ENCODE peak calls at places on chromosomes 6 and 20, in five cellular contexts. One of them, this sample, is unnamed.

GRCh38 chr6:134525190-134525868 is 207.4 kb upstream of the SGK1 start:
- DNase-seq in heart left ventricle: no peak
- DNase-seq in dorsolateral prefrontal cortex: no peak
- DNase-seq in mucosa of descending colon: no peak
- DNase-seq in RWPE1: no peak
- DNase-seq in this sample: no peak

GRCh38 chr6:128327890-128328289 is 192.5 kb downstream of the PTPRK start:
- DNase-seq in heart left ventricle: no peak
- DNase-seq in dorsolateral prefrontal cortex: no peak
- DNase-seq in mucosa of descending colon: peak
- DNase-seq in RWPE1: no peak
- DNase-seq in this sample: peak

GRCh38 chr20:41047975-41048305 is 19.3 kb downstream of the TOP1 start:
- DNase-seq in heart left ventricle: no peak
- DNase-seq in dorsolateral prefrontal cortex: no peak
- DNase-seq in mucosa of descending colon: no peak
- DNase-seq in RWPE1: peak
- DNase-seq in this sample: no peak

GRCh38 chr6:28742668-28743270 is 181.0 kb downstream of the TRIM27 start:
- DNase-seq in heart left ventricle: no peak
- DNase-seq in dorsolateral prefrontal cortex: no peak
- DNase-seq in mucosa of descending colon: no peak
- DNase-seq in RWPE1: peak
- DNase-seq in this sample: no peak

GRCh38 chr6:111871725-111872520 is 1.3 kb downstream of the FYN start:
- DNase-seq in heart left ventricle: peak
- DNase-seq in dorsolateral prefrontal cortex: peak
- DNase-seq in mucosa of descending colon: peak
- DNase-seq in RWPE1: no peak
- DNase-seq in this sample: peak

GRCh38 chr6:148857817-148858390 is 111.1 kb downstream of the UST start:
- DNase-seq in heart left ventricle: no peak
- DNase-seq in dorsolateral prefrontal cortex: no peak
- DNase-seq in mucosa of descending colon: no peak
- DNase-seq in RWPE1: peak
- DNase-seq in this sample: no peak

GRCh38 chr6:109082178-109082577 is 12.5 kb downstream of the SESN1 start:
- DNase-seq in heart left ventricle: no peak
- DNase-seq in dorsolateral prefrontal cortex: no peak
- DNase-seq in mucosa of descending colon: no peak
- DNase-seq in RWPE1: no peak
- DNase-seq in this sample: no peak

GRCh38 chr6:154245542-154245941 is 111.1 kb downstream of the IPCEF1 start:
- DNase-seq in heart left ventricle: no peak
- DNase-seq in dorsolateral prefrontal cortex: no peak
- DNase-seq in mucosa of descending colon: no peak
- DNase-seq in RWPE1: no peak
- DNase-seq in this sample: no peak

GRCh38 chr20:60249436-60249835 is 291.2 kb downstream of the CDH26 start:
- DNase-seq in heart left ventricle: no peak
- DNase-seq in dorsolateral prefrontal cortex: no peak
- DNase-seq in mucosa of descending colon: no peak
- DNase-seq in RWPE1: peak
- DNase-seq in this sample: peak

GRCh38 chr6:3176562-3177355 is 19.4 kb upstream of the TUBB2A start:
- DNase-seq in heart left ventricle: no peak
- DNase-seq in dorsolateral prefrontal cortex: peak
- DNase-seq in mucosa of descending colon: no peak
- DNase-seq in RWPE1: peak
- DNase-seq in this sample: no peak

GRCh38 chr20:6074145-6074561 is 20.3 kb upstream of the LRRN4 start:
- DNase-seq in heart left ventricle: no peak
- DNase-seq in dorsolateral prefrontal cortex: no peak
- DNase-seq in mucosa of descending colon: no peak
- DNase-seq in RWPE1: no peak
- DNase-seq in this sample: no peak

GRCh38 chr20:32762754-32763201 is 593 bp downstream of the DNMT3B start:
- DNase-seq in heart left ventricle: peak
- DNase-seq in dorsolateral prefrontal cortex: no peak
- DNase-seq in mucosa of descending colon: no peak
- DNase-seq in RWPE1: no peak
- DNase-seq in this sample: peak

GRCh38 chr6:2688416-2689064 is 62.2 kb downstream of the MYLK4 start:
- DNase-seq in heart left ventricle: no peak
- DNase-seq in dorsolateral prefrontal cortex: no peak
- DNase-seq in mucosa of descending colon: no peak
- DNase-seq in RWPE1: peak
- DNase-seq in this sample: peak

GRCh38 chr20:22384978-22385377 is 199.4 kb downstream of the FOXA2 start:
- DNase-seq in heart left ventricle: no peak
- DNase-seq in dorsolateral prefrontal cortex: no peak
- DNase-seq in mucosa of descending colon: no peak
- DNase-seq in RWPE1: no peak
- DNase-seq in this sample: no peak

GRCh38 chr20:49612127-49612738 is 44.3 kb upstream of the PTGIS start:
- DNase-seq in heart left ventricle: peak
- DNase-seq in dorsolateral prefrontal cortex: peak
- DNase-seq in mucosa of descending colon: peak
- DNase-seq in RWPE1: no peak
- DNase-seq in this sample: peak

GRCh38 chr20:38272961-38273360 is 12.4 kb upstream of the KIAA1755 start:
- DNase-seq in heart left ventricle: peak
- DNase-seq in dorsolateral prefrontal cortex: no peak
- DNase-seq in mucosa of descending colon: no peak
- DNase-seq in RWPE1: no peak
- DNase-seq in this sample: no peak

GRCh38 chr6:111228094-111228493 is 140.8 kb downstream of the SLC16A10 start:
- DNase-seq in heart left ventricle: no peak
- DNase-seq in dorsolateral prefrontal cortex: no peak
- DNase-seq in mucosa of descending colon: no peak
- DNase-seq in RWPE1: peak
- DNase-seq in this sample: no peak

GRCh38 chr6:3725145-3726015 is 26.1 kb downstream of the PXDC1 start:
- DNase-seq in heart left ventricle: no peak
- DNase-seq in dorsolateral prefrontal cortex: no peak
- DNase-seq in mucosa of descending colon: no peak
- DNase-seq in RWPE1: no peak
- DNase-seq in this sample: no peak

GRCh38 chr6:43454290-43455033 is 886 bp downstream of the DLK2 start:
- DNase-seq in heart left ventricle: peak
- DNase-seq in dorsolateral prefrontal cortex: peak
- DNase-seq in mucosa of descending colon: peak
- DNase-seq in RWPE1: peak
- DNase-seq in this sample: peak

GRCh38 chr6:74755748-74756147 is 450.1 kb downstream of the COL12A1 start:
- DNase-seq in heart left ventricle: no peak
- DNase-seq in dorsolateral prefrontal cortex: no peak
- DNase-seq in mucosa of descending colon: no peak
- DNase-seq in RWPE1: no peak
- DNase-seq in this sample: no peak

GRCh38 chr6:149852180-149852579 is 12.0 kb downstream of the LRP11 start:
- DNase-seq in heart left ventricle: no peak
- DNase-seq in dorsolateral prefrontal cortex: no peak
- DNase-seq in mucosa of descending colon: no peak
- DNase-seq in RWPE1: no peak
- DNase-seq in this sample: peak

GRCh38 chr6:151306269-151306783 is 66.6 kb downstream of the AKAP12 start:
- DNase-seq in heart left ventricle: no peak
- DNase-seq in dorsolateral prefrontal cortex: no peak
- DNase-seq in mucosa of descending colon: no peak
- DNase-seq in RWPE1: no peak
- DNase-seq in this sample: no peak

GRCh38 chr6:107603029-107603428 is 113.1 kb downstream of the SOBP start:
- DNase-seq in heart left ventricle: no peak
- DNase-seq in dorsolateral prefrontal cortex: no peak
- DNase-seq in mucosa of descending colon: no peak
- DNase-seq in RWPE1: no peak
- DNase-seq in this sample: no peak

GRCh38 chr6:27630727-27631613 is 158.1 kb upstream of the ZNF184 start:
- DNase-seq in heart left ventricle: no peak
- DNase-seq in dorsolateral prefrontal cortex: peak
- DNase-seq in mucosa of descending colon: no peak
- DNase-seq in RWPE1: peak
- DNase-seq in this sample: peak

GRCh38 chr6:56538851-56539250 is 103.8 kb downstream of the DST start:
- DNase-seq in heart left ventricle: no peak
- DNase-seq in dorsolateral prefrontal cortex: no peak
- DNase-seq in mucosa of descending colon: no peak
- DNase-seq in RWPE1: no peak
- DNase-seq in this sample: no peak

GRCh38 chr6:124389127-124389526 is 573.1 kb upstream of the RNF217 start:
- DNase-seq in heart left ventricle: no peak
- DNase-seq in dorsolateral prefrontal cortex: no peak
- DNase-seq in mucosa of descending colon: no peak
- DNase-seq in RWPE1: no peak
- DNase-seq in this sample: no peak
- TF ChIP-seq CTCF in heart left ventricle: no peak
- TF ChIP-seq CTCF in dorsolateral prefrontal cortex: no peak
- TF ChIP-seq CTCF in mucosa of descending colon: no peak
- TF ChIP-seq CTCF in RWPE1: no peak
- TF ChIP-seq CTCF in this sample: no peak

GRCh38 chr6:169047345-169047744 is 206.3 kb downstream of the THBS2 start:
- DNase-seq in heart left ventricle: no peak
- DNase-seq in dorsolateral prefrontal cortex: no peak
- DNase-seq in mucosa of descending colon: no peak
- DNase-seq in RWPE1: no peak
- DNase-seq in this sample: no peak

GRCh38 chr6:169046021-169046420 is 207.6 kb downstream of the THBS2 start:
- DNase-seq in heart left ventricle: no peak
- DNase-seq in dorsolateral prefrontal cortex: no peak
- DNase-seq in mucosa of descending colon: no peak
- DNase-seq in RWPE1: no peak
- DNase-seq in this sample: no peak

GRCh38 chr6:169045486-169045885 is 208.2 kb downstream of the THBS2 start:
- DNase-seq in heart left ventricle: no peak
- DNase-seq in dorsolateral prefrontal cortex: no peak
- DNase-seq in mucosa of descending colon: no peak
- DNase-seq in RWPE1: no peak
- DNase-seq in this sample: no peak

GRCh38 chr6:169048185-169048584 is 205.5 kb downstream of the THBS2 start:
- DNase-seq in heart left ventricle: no peak
- DNase-seq in dorsolateral prefrontal cortex: no peak
- DNase-seq in mucosa of descending colon: no peak
- DNase-seq in RWPE1: no peak
- DNase-seq in this sample: no peak

DNA sequence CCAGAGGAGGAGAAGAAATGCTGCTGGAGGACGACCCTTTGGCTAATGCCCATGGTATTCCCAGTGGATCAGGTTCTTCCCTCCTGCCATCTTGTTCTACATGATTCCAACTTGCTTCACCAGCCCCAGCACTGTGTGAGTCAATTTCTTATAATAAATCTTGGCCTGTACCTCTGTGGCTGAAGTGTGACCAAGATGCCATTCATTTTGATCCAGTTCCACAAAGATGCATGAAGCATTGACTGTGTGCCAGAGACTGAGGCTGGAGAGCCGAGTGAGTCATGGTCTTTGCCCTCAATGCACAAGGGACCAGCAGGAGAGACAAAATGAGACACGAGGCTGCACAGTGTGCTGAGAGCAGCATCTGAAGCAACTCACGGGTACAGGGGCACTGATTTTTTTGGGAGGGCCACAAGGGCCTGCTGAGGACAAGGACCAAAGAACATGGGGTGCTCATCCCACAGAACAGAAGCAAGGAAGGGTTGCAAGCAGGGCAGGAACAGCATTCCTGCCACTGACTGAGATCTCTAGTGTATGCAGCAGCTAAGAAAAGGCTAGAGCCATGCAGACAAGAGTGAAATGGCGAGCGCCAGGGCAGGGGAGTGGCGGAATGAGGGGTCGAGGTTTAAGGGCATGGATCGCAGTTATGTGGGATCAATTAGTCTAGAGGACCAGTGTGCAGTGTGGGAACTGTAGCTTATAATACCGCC is 207.0 kb downstream of the THBS2 start:
- DNase-seq in heart left ventricle: no peak
- DNase-seq in dorsolateral prefrontal cortex: no peak
- DNase-seq in mucosa of descending colon: no peak
- DNase-seq in RWPE1: peak
- DNase-seq in this sample: no peak
- TF ChIP-seq CTCF in heart left ventricle: no peak
- TF ChIP-seq CTCF in dorsolateral prefrontal cortex: no peak
- TF ChIP-seq CTCF in mucosa of descending colon: no peak
- TF ChIP-seq CTCF in RWPE1: no peak
- TF ChIP-seq CTCF in this sample: no peak

GRCh38 chr6:429515-430121 is 38.1 kb downstream of the IRF4 start:
- DNase-seq in heart left ventricle: no peak
- DNase-seq in dorsolateral prefrontal cortex: no peak
- DNase-seq in mucosa of descending colon: no peak
- DNase-seq in RWPE1: no peak
- DNase-seq in this sample: no peak
- TF ChIP-seq CTCF in heart left ventricle: no peak
- TF ChIP-seq CTCF in dorsolateral prefrontal cortex: no peak
- TF ChIP-seq CTCF in mucosa of descending colon: no peak
- TF ChIP-seq CTCF in RWPE1: no peak
- TF ChIP-seq CTCF in this sample: no peak

GRCh38 chr6:41801380-41801779 is 13.9 kb downstream of the TOMM6 start:
- DNase-seq in heart left ventricle: no peak
- DNase-seq in dorsolateral prefrontal cortex: no peak
- DNase-seq in mucosa of descending colon: no peak
- DNase-seq in RWPE1: no peak
- DNase-seq in this sample: peak
- TF ChIP-seq CTCF in heart left ventricle: peak
- TF ChIP-seq CTCF in dorsolateral prefrontal cortex: peak
- TF ChIP-seq CTCF in mucosa of descending colon: no peak
- TF ChIP-seq CTCF in RWPE1: peak
- TF ChIP-seq CTCF in this sample: no peak

This sample was measured in Calu3.